ENCODE peak calls at places on chromosome 18, in six cellular contexts. X is heart right ventricle, E is neuronal stem cell, B is adrenal gland, O is cardiac muscle cell, A is coronary artery. W is an unnamed sample.

GRCh38 chr18:50689578-50689977 is 129.7 kb downstream of the MAPK4 start:
- DNase-seq in X (no peak), E (no peak), B (no peak), O (no peak), A (no peak), W (no peak)

GRCh38 chr18:37658894-37659293 is 93.3 kb upstream of the CELF4 start:
- DNase-seq in X (no peak), E (no peak), B (no peak), O (no peak), A (no peak), W (no peak)

GRCh38 chr18:48679236-48679635 is 140.4 kb downstream of the CTIF start:
- DNase-seq in X (no peak), E (no peak), B (no peak), O (peak; percentile 28), A (no peak), W (no peak)

GRCh38 chr18:79798999-79799370 is 1.2 kb downstream of the KCNG2 start:
- DNase-seq in X (no peak), E (no peak), B (no peak), O (peak; percentile 21), A (no peak), W (no peak)

GRCh38 chr18:43919565-43919964 is 642.3 kb upstream of the SYT4 start:
- DNase-seq in X (no peak), E (no peak), B (no peak), O (peak; percentile 79), A (no peak), W (no peak)

GRCh38 chr18:3947383-3947782 is 497.4 kb downstream of the TGIF1 start:
- DNase-seq in X (no peak), E (no peak), B (no peak), O (no peak), A (no peak), W (no peak)

GRCh38 chr18:29164993-29165599 is 988.2 kb upstream of the CDH2 start:
- DNase-seq in X (no peak), E (no peak), B (no peak), O (peak; percentile 89), A (no peak), W (no peak)

GRCh38 chr18:64807560-64807959 is 658.7 kb upstream of the LINC00305 start:
- DNase-seq in X (no peak), E (no peak), B (no peak), O (no peak), A (no peak), W (no peak)

GRCh38 chr18:55101458-55101824 is 142.2 kb upstream of the CCDC68 start:
- DNase-seq in X (no peak), E (no peak), B (no peak), O (no peak), A (no peak), W (no peak)

GRCh38 chr18:32257073-32257780 is 67.4 kb downstream of the MEP1B start:
- DNase-seq in X (no peak), E (no peak), B (no peak), O (no peak), A (no peak), W (no peak)

GRCh38 chr18:55787674-55788073 is 199.7 kb upstream of the TCF4 start:
- DNase-seq in X (no peak), E (no peak), B (no peak), O (no peak), A (no peak), W (no peak)

GRCh38 chr18:63063171-63063570 is 256.4 kb downstream of the BCL2 start:
- DNase-seq in X (no peak), E (no peak), B (no peak), O (peak; percentile 18), A (no peak), W (no peak)

GRCh38 chr18:666628-667027 is 9.2 kb downstream of the TYMS start:
- DNase-seq in X (no peak), E (no peak), B (no peak), O (no peak), A (no peak), W (no peak)

GRCh38 chr18:39799010-39799409 is 2156.0 kb upstream of the PIK3C3 start:
- DNase-seq in X (no peak), E (no peak), B (no peak), O (peak; percentile 62), A (no peak), W (no peak)

GRCh38 chr18:44098551-44099098 is 582.1 kb upstream of the SETBP1 start:
- DNase-seq in X (no peak), E (no peak), B (no peak), O (peak; percentile 54), A (no peak), W (no peak)

GRCh38 chr18:12608292-12608691 is 49.6 kb downstream of the SPIRE1 start:
- DNase-seq in X (no peak), E (no peak), B (no peak), O (peak; percentile 56), A (no peak), W (no peak)

GRCh38 chr18:46073474-46074331 is 1.6 kb upstream of the PSTPIP2 start:
- DNase-seq in X (no peak), E (peak; percentile 67), B (peak; percentile 73), O (peak; percentile 76), A (no peak), W (no peak)

GRCh38 chr18:13625355-13625754 is 101.0 kb downstream of the FAM210A start:
- DNase-seq in X (no peak), E (no peak), B (no peak), O (no peak), A (no peak), W (no peak)

GRCh38 chr18:13627639-13628038 is 98.7 kb downstream of the FAM210A start:
- DNase-seq in X (no peak), E (no peak), B (no peak), O (no peak), A (no peak), W (no peak)

GRCh38 chr18:13624563-13625237 is 101.7 kb downstream of the FAM210A start:
- DNase-seq in X (no peak), E (no peak), B (peak; percentile 7), O (no peak), A (no peak), W (no peak)

GRCh38 chr18:13626544-13626908 is 99.8 kb downstream of the FAM210A start:
- DNase-seq in X (no peak), E (no peak), B (no peak), O (no peak), A (no peak), W (no peak)

DNA sequence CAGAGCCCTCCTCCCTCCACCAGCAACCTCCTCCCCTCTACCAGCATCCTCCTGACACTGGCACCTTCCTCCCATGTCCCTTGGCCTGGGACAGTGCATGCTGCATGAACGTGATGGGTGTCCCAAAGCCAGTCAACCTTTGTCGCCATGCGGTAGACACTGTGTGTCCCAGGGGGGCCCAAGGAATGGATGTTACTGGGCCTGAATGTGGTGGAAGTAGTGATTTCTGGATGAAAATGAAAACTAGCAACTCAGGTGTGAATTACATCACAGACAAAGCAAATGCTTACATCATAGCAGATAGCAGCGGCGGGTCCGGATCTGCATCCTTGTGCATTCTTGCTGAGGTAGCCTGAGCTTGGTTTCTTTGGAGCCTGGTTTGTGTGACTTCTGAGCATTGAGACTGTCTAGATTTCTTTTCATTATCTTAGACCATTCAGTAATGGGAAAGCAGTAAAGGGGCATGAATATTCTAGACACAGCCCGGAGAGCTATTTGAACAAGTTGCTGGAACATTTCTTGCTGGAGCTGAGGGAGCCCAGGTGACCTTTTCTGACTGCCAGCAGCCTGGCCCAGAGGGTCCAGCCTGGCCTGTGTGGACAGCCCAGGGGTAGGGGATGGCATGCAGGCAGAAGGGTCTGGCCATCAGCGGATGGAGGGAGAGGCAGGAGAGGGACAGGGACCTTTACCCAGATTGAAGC is 100.4 kb downstream of the FAM210A start:
- DNase-seq in X (no peak), E (no peak), B (no peak), O (no peak), A (no peak), W (no peak)
- H3K27ac ChIP-seq in X (no peak overlapping the region), E (no peak overlapping the region), B (no peak overlapping the region), O (no peak overlapping the region), A (no peak overlapping the region), W (peak overlapping the region; percentile 96)

DNA sequence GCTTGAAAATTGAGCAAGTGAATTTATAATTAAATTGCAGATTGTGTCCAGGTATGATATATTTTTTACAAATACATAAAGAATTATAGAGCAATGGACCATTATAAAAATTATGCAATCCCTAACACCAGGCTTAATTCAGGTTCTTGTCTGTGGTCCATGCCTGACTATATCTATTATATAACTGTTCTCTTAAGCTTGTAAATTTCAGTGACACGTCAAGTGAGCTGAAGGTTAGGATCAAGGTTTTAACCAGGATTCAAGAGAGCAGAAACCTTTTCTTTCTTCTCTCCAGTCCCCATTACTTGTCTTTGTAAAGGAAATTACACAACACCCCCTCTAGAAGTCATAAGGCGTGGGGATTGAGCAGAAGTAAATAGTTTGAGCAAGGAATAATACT is 122.1 kb downstream of the ZNF521 start:
- DNase-seq in X (no peak), E (no peak), B (no peak), O (peak; percentile 26), A (no peak), W (no peak)
- H3K27ac ChIP-seq in X (peak overlapping the region; percentile 48), E (no peak overlapping the region), B (no peak overlapping the region), O (peak overlapping the region; percentile 46), A (no peak overlapping the region), W (no peak overlapping the region)

DNA sequence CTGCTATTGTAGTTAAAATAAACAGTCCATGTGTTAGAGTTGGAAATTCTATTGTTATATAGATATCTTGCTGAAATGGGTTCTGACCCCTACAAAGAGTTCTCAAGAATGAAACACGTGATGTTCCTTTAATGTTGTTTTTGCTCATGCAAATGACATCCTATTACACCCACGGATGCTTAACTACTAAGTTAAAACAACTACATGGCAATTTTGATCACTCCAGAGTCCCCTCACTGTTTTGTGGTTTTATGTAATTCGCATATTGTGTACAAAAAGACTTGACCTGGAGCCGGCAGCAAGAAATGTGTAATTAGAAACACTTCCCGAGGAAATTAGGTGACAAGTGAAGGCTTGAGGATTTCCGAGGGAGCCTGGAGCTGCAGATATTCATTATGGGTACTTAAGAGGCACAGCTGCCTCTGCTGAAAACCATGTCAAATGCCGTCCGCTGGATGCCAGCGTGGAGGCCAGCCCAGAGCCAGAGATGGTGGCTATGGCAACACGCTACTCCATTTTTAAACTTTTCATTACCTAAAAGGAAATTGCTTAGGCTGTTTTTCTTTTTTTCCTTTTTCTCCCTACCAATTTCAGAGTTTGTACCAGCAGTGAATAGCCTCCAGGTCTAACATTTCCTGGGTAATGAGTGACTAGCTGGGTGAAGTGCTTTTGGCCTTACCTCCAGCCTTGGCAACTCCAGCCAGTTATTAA is 21.0 kb upstream of the CABLES1 start:
- DNase-seq in X (no peak), E (no peak), B (no peak), O (no peak), A (no peak), W (peak; percentile 5)
- H3K27ac ChIP-seq in X (no peak overlapping the region), E (no peak overlapping the region), B (no peak overlapping the region), O (no peak overlapping the region), A (peak overlapping the region; percentile 34), W (no peak overlapping the region)

DNA sequence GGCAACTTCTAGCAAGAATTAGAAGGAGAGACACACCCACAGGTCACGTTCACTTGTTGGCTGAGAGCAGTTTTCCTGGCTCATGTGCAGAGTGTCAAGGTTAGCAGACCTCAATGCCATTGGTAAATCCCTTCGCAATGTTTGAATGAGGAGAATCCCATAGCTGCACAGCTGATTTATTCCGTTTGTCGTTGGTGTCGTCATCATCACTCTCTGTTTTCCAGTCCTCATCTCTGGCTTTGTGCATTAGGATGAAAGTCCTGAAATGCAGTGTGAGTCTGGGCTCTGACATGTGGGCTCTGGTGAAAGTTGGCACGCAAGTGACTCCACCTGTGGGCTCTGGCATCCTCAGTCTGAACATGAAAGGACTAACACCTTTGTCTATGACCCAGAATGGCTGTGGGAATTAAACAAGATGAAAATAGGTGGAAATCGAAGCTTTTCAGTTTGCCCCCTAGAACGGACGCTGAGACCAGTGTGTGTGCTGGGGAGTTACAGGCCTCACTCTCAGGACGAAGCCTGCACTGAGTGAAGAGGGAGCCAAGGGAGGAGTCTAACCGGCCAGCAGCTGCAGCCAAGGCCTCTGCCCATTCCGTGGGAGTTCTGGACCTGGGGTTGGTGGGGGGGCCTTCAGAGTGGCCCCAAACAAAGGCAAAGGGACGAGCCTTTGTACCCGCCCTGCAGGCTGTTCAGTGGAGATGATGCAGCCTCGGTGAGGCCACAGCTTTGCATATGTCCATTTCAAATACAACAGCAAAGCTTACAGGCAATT is 74.8 kb upstream of the ZNF516 start:
- DNase-seq in X (no peak), E (no peak), B (no peak), O (no peak), A (no peak), W (no peak)
- H3K27ac ChIP-seq in X (no peak overlapping the region), E (no peak overlapping the region), B (no peak overlapping the region), O (no peak overlapping the region), A (no peak overlapping the region), W (no peak overlapping the region)

W was measured in substantia nigra.